ENCODE peak calls at places on chromosomes 6 and 20, in nine cellular contexts. One of them, this sample, is unnamed.

GRCh38 chr6:106750146-106750900 is 120.9 kb downstream of the QRSL1 start:
- DNase-seq in ascending aorta: peak
- DNase-seq in AG04449: no peak
- DNase-seq in nephron progenitor cell: no peak
- DNase-seq in cardiac muscle cell: no peak
- DNase-seq in lung: no peak
- DNase-seq in foreskin fibroblast: no peak
- DNase-seq in fibroblast of mammary gland: no peak
- DNase-seq in pancreas: no peak
- DNase-seq in this sample: no peak

GRCh38 chr6:90000864-90001731 is 106.8 kb downstream of the GJA10 start:
- DNase-seq in ascending aorta: no peak
- DNase-seq in AG04449: no peak
- DNase-seq in nephron progenitor cell: no peak
- DNase-seq in cardiac muscle cell: peak
- DNase-seq in lung: no peak
- DNase-seq in foreskin fibroblast: no peak
- DNase-seq in fibroblast of mammary gland: peak
- DNase-seq in pancreas: no peak
- DNase-seq in this sample: no peak

GRCh38 chr20:36315545-36316351 is 9.6 kb downstream of the DLGAP4 start:
- DNase-seq in ascending aorta: peak
- DNase-seq in AG04449: no peak
- DNase-seq in nephron progenitor cell: no peak
- DNase-seq in cardiac muscle cell: no peak
- DNase-seq in lung: no peak
- DNase-seq in foreskin fibroblast: no peak
- DNase-seq in fibroblast of mammary gland: no peak
- DNase-seq in pancreas: peak
- DNase-seq in this sample: no peak

GRCh38 chr6:39335780-39336541 is 13.5 kb upstream of the KCNK16 start:
- DNase-seq in ascending aorta: no peak
- DNase-seq in AG04449: no peak
- DNase-seq in nephron progenitor cell: no peak
- DNase-seq in cardiac muscle cell: peak
- DNase-seq in lung: no peak
- DNase-seq in foreskin fibroblast: peak
- DNase-seq in fibroblast of mammary gland: no peak
- DNase-seq in pancreas: no peak
- DNase-seq in this sample: no peak

GRCh38 chr6:44207966-44208365 is 8.8 kb upstream of the MYMX start:
- DNase-seq in ascending aorta: no peak
- DNase-seq in AG04449: no peak
- DNase-seq in nephron progenitor cell: no peak
- DNase-seq in cardiac muscle cell: no peak
- DNase-seq in lung: no peak
- DNase-seq in foreskin fibroblast: no peak
- DNase-seq in fibroblast of mammary gland: no peak
- DNase-seq in pancreas: no peak
- DNase-seq in this sample: no peak

GRCh38 chr6:128632131-128632530 is 111.7 kb upstream of the PTPRK start:
- DNase-seq in ascending aorta: no peak
- DNase-seq in AG04449: no peak
- DNase-seq in nephron progenitor cell: no peak
- DNase-seq in cardiac muscle cell: peak
- DNase-seq in lung: no peak
- DNase-seq in foreskin fibroblast: no peak
- DNase-seq in fibroblast of mammary gland: peak
- DNase-seq in pancreas: no peak
- DNase-seq in this sample: no peak

GRCh38 chr6:33914519-33915120 is 110.8 kb upstream of the MLN start:
- DNase-seq in ascending aorta: no peak
- DNase-seq in AG04449: no peak
- DNase-seq in nephron progenitor cell: no peak
- DNase-seq in cardiac muscle cell: no peak
- DNase-seq in lung: no peak
- DNase-seq in foreskin fibroblast: no peak
- DNase-seq in fibroblast of mammary gland: no peak
- DNase-seq in pancreas: no peak
- DNase-seq in this sample: peak

GRCh38 chr6:71388068-71388744 is 99.6 kb downstream of the OGFRL1 start:
- DNase-seq in ascending aorta: no peak
- DNase-seq in AG04449: no peak
- DNase-seq in nephron progenitor cell: no peak
- DNase-seq in cardiac muscle cell: no peak
- DNase-seq in lung: no peak
- DNase-seq in foreskin fibroblast: no peak
- DNase-seq in fibroblast of mammary gland: no peak
- DNase-seq in pancreas: no peak
- DNase-seq in this sample: no peak

GRCh38 chr6:21712213-21712612 is 118.7 kb downstream of the SOX4 start:
- DNase-seq in ascending aorta: no peak
- DNase-seq in AG04449: no peak
- DNase-seq in nephron progenitor cell: no peak
- DNase-seq in cardiac muscle cell: no peak
- DNase-seq in lung: no peak
- DNase-seq in foreskin fibroblast: no peak
- DNase-seq in fibroblast of mammary gland: no peak
- DNase-seq in pancreas: no peak
- DNase-seq in this sample: no peak

GRCh38 chr6:159084493-159085091 is 39.8 kb upstream of the TAGAP start:
- DNase-seq in ascending aorta: no peak
- DNase-seq in AG04449: peak
- DNase-seq in nephron progenitor cell: no peak
- DNase-seq in cardiac muscle cell: peak
- DNase-seq in lung: no peak
- DNase-seq in foreskin fibroblast: peak
- DNase-seq in fibroblast of mammary gland: peak
- DNase-seq in pancreas: no peak
- DNase-seq in this sample: no peak

DNA sequence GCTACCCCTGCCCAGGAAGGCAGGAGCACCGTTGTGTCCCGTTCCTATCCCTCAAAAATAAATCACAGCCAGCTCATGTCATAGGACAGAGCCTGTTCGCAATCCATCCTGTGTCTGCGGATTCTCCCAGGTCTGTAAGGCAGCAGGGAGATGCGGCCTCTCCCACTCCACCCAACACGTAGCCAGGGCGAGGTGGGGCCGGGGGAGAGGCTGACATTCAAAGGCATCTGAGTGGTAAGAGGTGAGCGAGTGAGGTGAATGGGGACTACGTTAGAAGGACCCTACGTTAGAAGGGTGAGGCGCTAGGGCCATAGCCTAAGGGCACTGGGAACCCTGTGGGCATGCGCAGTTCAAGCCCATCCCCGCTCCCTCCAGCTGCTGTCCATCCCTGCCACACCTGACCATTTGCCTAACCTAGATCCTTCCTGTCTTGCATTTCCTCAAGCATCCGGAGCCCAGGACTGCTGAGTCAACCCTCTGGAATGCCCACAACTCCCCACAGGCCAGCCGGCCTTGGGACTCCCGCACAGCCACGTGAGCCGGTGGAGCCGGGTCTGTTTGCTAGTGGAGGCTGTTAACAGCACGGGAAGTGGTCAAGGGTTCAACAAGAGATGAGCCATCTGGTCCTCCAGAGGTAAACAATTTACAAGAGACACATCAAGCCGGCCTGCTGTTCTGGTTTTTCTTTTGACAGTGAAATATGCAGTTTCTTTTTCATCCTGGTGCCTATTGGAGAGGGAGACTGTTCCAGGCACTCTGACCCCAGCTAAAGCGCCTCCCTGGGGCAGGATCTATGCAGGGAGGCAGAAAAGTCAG is 45.9 kb downstream of the RIPOR3 start:
- DNase-seq in ascending aorta: no peak
- DNase-seq in AG04449: peak
- DNase-seq in nephron progenitor cell: peak
- DNase-seq in cardiac muscle cell: peak
- DNase-seq in lung: peak
- DNase-seq in foreskin fibroblast: peak
- DNase-seq in fibroblast of mammary gland: peak
- DNase-seq in pancreas: peak
- DNase-seq in this sample: no peak
- TF ChIP-seq CTCF in ascending aorta: no peak
- TF ChIP-seq CTCF in AG04449: no peak
- TF ChIP-seq CTCF in nephron progenitor cell: no peak
- TF ChIP-seq CTCF in cardiac muscle cell: no peak
- TF ChIP-seq CTCF in lung: no peak
- TF ChIP-seq CTCF in foreskin fibroblast: no peak
- TF ChIP-seq CTCF in fibroblast of mammary gland: no peak
- TF ChIP-seq CTCF in pancreas: no peak
- TF ChIP-seq CTCF in this sample: no peak

GRCh38 chr20:61517419-61517818 is 265.4 kb downstream of the CDH4 start:
- DNase-seq in ascending aorta: no peak
- DNase-seq in AG04449: no peak
- DNase-seq in nephron progenitor cell: no peak
- DNase-seq in cardiac muscle cell: no peak
- DNase-seq in lung: no peak
- DNase-seq in foreskin fibroblast: no peak
- DNase-seq in fibroblast of mammary gland: no peak
- DNase-seq in pancreas: no peak
- DNase-seq in this sample: no peak

GRCh38 chr20:61514018-61514755 is 262.1 kb downstream of the CDH4 start:
- DNase-seq in ascending aorta: no peak
- DNase-seq in AG04449: no peak
- DNase-seq in nephron progenitor cell: no peak
- DNase-seq in cardiac muscle cell: no peak
- DNase-seq in lung: no peak
- DNase-seq in foreskin fibroblast: no peak
- DNase-seq in fibroblast of mammary gland: no peak
- DNase-seq in pancreas: no peak
- DNase-seq in this sample: no peak

GRCh38 chr20:61514805-61515505 is 262.9 kb downstream of the CDH4 start:
- DNase-seq in ascending aorta: no peak
- DNase-seq in AG04449: no peak
- DNase-seq in nephron progenitor cell: no peak
- DNase-seq in cardiac muscle cell: no peak
- DNase-seq in lung: no peak
- DNase-seq in foreskin fibroblast: no peak
- DNase-seq in fibroblast of mammary gland: no peak
- DNase-seq in pancreas: no peak
- DNase-seq in this sample: no peak

GRCh38 chr20:61516398-61517208 is 264.5 kb downstream of the CDH4 start:
- DNase-seq in ascending aorta: no peak
- DNase-seq in AG04449: no peak
- DNase-seq in nephron progenitor cell: no peak
- DNase-seq in cardiac muscle cell: no peak
- DNase-seq in lung: no peak
- DNase-seq in foreskin fibroblast: peak
- DNase-seq in fibroblast of mammary gland: peak
- DNase-seq in pancreas: no peak
- DNase-seq in this sample: no peak

DNA sequence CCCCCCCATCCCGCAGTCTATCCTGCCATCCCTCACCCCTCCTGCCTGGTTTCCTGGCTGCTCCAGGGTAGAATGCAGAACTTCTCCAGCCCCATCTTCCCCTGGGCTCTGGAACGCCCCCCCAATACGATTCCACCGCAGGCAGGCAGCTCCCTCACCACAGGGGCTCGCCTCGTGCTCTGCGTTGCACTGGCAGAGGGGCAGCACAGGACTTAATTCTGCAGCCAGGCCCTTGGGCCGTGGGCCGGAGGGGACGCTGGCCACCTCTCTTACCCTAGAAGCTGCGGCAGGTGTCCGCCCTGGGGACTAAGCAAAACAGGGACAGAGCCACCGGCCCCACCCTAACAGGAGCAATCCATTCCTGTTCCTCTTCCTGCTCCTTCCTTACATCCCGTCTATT is 263.9 kb downstream of the CDH4 start:
- DNase-seq in ascending aorta: no peak
- DNase-seq in AG04449: no peak
- DNase-seq in nephron progenitor cell: no peak
- DNase-seq in cardiac muscle cell: no peak
- DNase-seq in lung: no peak
- DNase-seq in foreskin fibroblast: no peak
- DNase-seq in fibroblast of mammary gland: no peak
- DNase-seq in pancreas: no peak
- DNase-seq in this sample: no peak
- TF ChIP-seq CTCF in ascending aorta: no peak
- TF ChIP-seq CTCF in AG04449: no peak
- TF ChIP-seq CTCF in nephron progenitor cell: no peak
- TF ChIP-seq CTCF in cardiac muscle cell: no peak
- TF ChIP-seq CTCF in lung: no peak
- TF ChIP-seq CTCF in foreskin fibroblast: no peak
- TF ChIP-seq CTCF in fibroblast of mammary gland: no peak
- TF ChIP-seq CTCF in pancreas: no peak
- TF ChIP-seq CTCF in this sample: no peak

DNA sequence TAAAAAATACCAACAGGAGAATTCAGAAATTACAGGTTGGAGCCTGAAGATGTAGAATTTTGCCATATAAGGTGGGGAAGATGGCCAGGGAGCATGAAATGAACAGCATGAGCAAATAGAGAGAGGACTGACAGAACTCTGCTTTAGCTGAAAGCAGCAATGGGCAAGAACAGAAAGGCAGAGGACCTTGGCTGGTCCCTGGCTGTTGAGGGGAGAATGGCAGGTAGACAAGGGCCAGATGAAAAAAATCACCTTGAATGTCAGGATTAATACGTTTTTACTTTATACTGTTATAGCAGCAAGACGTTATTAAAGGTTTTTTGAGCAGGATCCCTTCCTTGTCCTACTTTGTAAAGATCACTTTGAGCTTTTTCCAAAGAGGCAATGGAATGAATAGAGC is 991 bp downstream of the PPIL1 start:
- DNase-seq in ascending aorta: no peak
- DNase-seq in AG04449: no peak
- DNase-seq in nephron progenitor cell: no peak
- DNase-seq in cardiac muscle cell: no peak
- DNase-seq in lung: no peak
- DNase-seq in foreskin fibroblast: no peak
- DNase-seq in fibroblast of mammary gland: no peak
- DNase-seq in pancreas: no peak
- DNase-seq in this sample: no peak
- TF ChIP-seq CTCF in ascending aorta: no peak
- TF ChIP-seq CTCF in AG04449: no peak
- TF ChIP-seq CTCF in nephron progenitor cell: no peak
- TF ChIP-seq CTCF in cardiac muscle cell: no peak
- TF ChIP-seq CTCF in lung: no peak
- TF ChIP-seq CTCF in foreskin fibroblast: no peak
- TF ChIP-seq CTCF in fibroblast of mammary gland: no peak
- TF ChIP-seq CTCF in pancreas: no peak
- TF ChIP-seq CTCF in this sample: no peak

DNA sequence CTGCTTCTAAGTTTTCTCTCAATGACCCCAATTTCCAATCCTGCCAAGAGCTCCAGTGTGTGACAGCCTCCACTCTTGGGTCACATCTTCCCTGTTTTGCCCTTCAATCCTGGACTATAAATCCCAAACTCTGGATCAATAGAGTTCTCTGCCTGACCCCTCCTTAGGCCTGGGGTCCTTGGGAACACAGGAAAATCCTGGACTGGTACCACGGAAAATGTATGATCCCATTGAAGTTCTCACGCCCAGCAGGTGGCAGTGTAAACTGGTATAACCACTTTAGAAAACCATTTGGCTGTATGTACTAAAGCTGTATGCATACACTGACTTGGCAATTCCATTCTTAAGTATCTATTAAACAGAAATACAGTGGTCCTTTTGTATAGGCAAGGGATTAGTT is 98.0 kb downstream of the SNAP25 start:
- DNase-seq in ascending aorta: no peak
- DNase-seq in AG04449: no peak
- DNase-seq in nephron progenitor cell: no peak
- DNase-seq in cardiac muscle cell: no peak
- DNase-seq in lung: no peak
- DNase-seq in foreskin fibroblast: no peak
- DNase-seq in fibroblast of mammary gland: no peak
- DNase-seq in pancreas: no peak
- DNase-seq in this sample: no peak
- TF ChIP-seq CTCF in ascending aorta: no peak
- TF ChIP-seq CTCF in AG04449: no peak
- TF ChIP-seq CTCF in nephron progenitor cell: no peak
- TF ChIP-seq CTCF in cardiac muscle cell: no peak
- TF ChIP-seq CTCF in lung: no peak
- TF ChIP-seq CTCF in foreskin fibroblast: no peak
- TF ChIP-seq CTCF in fibroblast of mammary gland: peak
- TF ChIP-seq CTCF in pancreas: no peak
- TF ChIP-seq CTCF in this sample: no peak

GRCh38 chr20:46564241-46564957 is 13.9 kb upstream of the OCSTAMP start:
- DNase-seq in ascending aorta: no peak
- DNase-seq in AG04449: no peak
- DNase-seq in nephron progenitor cell: no peak
- DNase-seq in cardiac muscle cell: no peak
- DNase-seq in lung: no peak
- DNase-seq in foreskin fibroblast: no peak
- DNase-seq in fibroblast of mammary gland: no peak
- DNase-seq in pancreas: no peak
- DNase-seq in this sample: no peak
- TF ChIP-seq CTCF in ascending aorta: no peak
- TF ChIP-seq CTCF in AG04449: no peak
- TF ChIP-seq CTCF in nephron progenitor cell: no peak
- TF ChIP-seq CTCF in cardiac muscle cell: no peak
- TF ChIP-seq CTCF in lung: no peak
- TF ChIP-seq CTCF in foreskin fibroblast: no peak
- TF ChIP-seq CTCF in fibroblast of mammary gland: no peak
- TF ChIP-seq CTCF in pancreas: no peak
- TF ChIP-seq CTCF in this sample: no peak

This sample was measured in GM10248.